ENCODE peak calls at places on chromosomes 13 and 19, in five cellular contexts. N is sigmoid colon, X is GM12878, B is SK-N-SH, O is HepG2. E is an unnamed sample.
A peak's percentile ranks its signal among the peaks of the same experiment; 100 is the strongest.

GRCh38 chr13:50081106-50081898 is 66.1 kb downstream of the KCNRG start:
- DNase-seq in N (peak; percentile 76), X (no peak), B (peak; percentile 68), O (no peak), E (peak; percentile 48)

GRCh38 chr19:38564981-38565685 is 52.6 kb downstream of the MAP4K1 start:
- DNase-seq in N (no peak), X (no peak), B (peak; percentile 78), O (no peak), E (no peak)

GRCh38 chr13:102198418-102199322 is 203.2 kb downstream of the FGF14 start:
- DNase-seq in N (no peak), X (no peak), B (no peak), O (no peak), E (no peak)

GRCh38 chr19:1725100-1726064 is 27.9 kb upstream of the ONECUT3 start:
- DNase-seq in N (no peak), X (no peak), B (peak; percentile 100), O (peak; percentile 25), E (peak; percentile 65)

GRCh38 chr19:33239223-33239975 is 13.7 kb upstream of the SLC7A10 start:
- DNase-seq in N (no peak), X (no peak), B (peak; percentile 22), O (no peak), E (no peak)

GRCh38 chr13:32117696-32118095 is 86.1 kb downstream of the FRY start:
- DNase-seq in N (no peak), X (no peak), B (no peak), O (no peak), E (peak; percentile 51)

GRCh38 chr19:45682908-45683307 is 8.8 kb downstream of the SNRPD2 start:
- DNase-seq in N (no peak), X (no peak), B (no peak), O (no peak), E (no peak)

GRCh38 chr13:101875717-101876393 is 423.4 kb downstream of the ITGBL1 start:
- DNase-seq in N (no peak), X (no peak), B (no peak), O (peak; percentile 93), E (no peak)

GRCh38 chr13:57286511-57287098 is 119.6 kb downstream of the PRR20E start:
- DNase-seq in N (no peak), X (no peak), B (peak; percentile 1), O (no peak), E (no peak)

GRCh38 chr13:23701646-23702045 is 131.4 kb downstream of the TNFRSF19 start:
- DNase-seq in N (peak; percentile 84), X (no peak), B (no peak), O (no peak), E (peak; percentile 35)

GRCh38 chr13:50419466-50419865 is 404.2 kb downstream of the KCNRG start:
- DNase-seq in N (no peak), X (no peak), B (no peak), O (no peak), E (no peak)

GRCh38 chr19:45560686-45561085 is 23.9 kb downstream of the OPA3 start:
- DNase-seq in N (no peak), X (no peak), B (no peak), O (no peak), E (no peak)

GRCh38 chr13:25249001-25249543 is 38.2 kb downstream of the MTMR6 start:
- DNase-seq in N (no peak), X (peak; percentile 17), B (peak; percentile 22), O (peak; percentile 19), E (no peak)

GRCh38 chr13:25248071-25248470 is 39.2 kb downstream of the MTMR6 start:
- DNase-seq in N (no peak), X (no peak), B (no peak), O (no peak), E (no peak)

GRCh38 chr13:25253702-25254101 is 33.6 kb downstream of the MTMR6 start:
- DNase-seq in N (no peak), X (no peak), B (no peak), O (peak; percentile 34), E (no peak)

GRCh38 chr13:25252770-25253169 is 34.5 kb downstream of the MTMR6 start:
- DNase-seq in N (no peak), X (no peak), B (no peak), O (no peak), E (no peak)

DNA sequence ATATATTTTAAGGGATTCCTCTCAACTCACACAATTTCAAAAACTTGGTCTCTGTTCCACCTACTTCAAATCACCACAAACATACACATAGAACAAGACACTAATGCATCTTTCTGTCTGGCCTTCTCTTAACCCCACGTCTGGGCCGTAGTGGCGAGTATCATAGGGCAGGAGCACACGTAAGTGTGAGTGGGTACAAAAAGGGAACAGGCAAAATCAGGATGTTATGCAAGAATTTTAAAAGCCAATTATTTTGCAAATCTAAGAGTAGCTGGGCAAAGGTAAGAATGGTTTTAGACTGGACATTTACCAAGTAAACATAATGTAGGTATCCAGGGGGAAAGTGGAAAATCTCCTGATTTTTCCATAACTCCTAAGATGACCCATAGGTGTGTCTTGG is 35.1 kb downstream of the MTMR6 start:
- DNase-seq in N (no peak), X (no peak), B (no peak), O (no peak), E (no peak)
- TF ChIP-seq EP300 in N (no peak), X (no peak), B (no peak), O (no peak), E (no peak)

DNA sequence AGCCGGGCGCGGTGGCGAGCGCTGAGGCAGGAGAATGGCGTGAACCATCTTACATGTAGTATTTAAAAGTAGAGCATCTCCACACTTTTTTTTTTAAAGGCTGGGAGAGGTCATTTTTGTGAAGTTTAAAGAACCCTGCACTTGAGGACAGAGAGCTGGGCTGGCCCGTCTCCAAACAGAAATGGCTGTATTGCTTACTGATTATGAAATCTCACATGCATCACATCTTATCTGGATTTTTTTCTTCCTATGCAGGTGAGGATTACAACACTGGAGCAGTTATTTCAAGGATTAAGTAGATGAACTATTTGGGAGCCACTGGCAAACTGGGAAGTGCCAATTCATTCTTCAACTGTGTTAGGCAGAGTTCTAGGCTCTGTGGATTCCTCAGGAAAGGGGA is 59.5 kb downstream of the TEX26 start:
- DNase-seq in N (no peak), X (no peak), B (no peak), O (no peak), E (no peak)
- TF ChIP-seq EP300 in N (no peak), X (no peak), B (no peak), O (no peak), E (no peak)

GRCh38 chr13:33871207-33872004 is 53.5 kb downstream of the RFC3 start:
- DNase-seq in N (no peak), X (no peak), B (no peak), O (peak; percentile 54), E (no peak)

GRCh38 chr13:33868343-33868994 is 50.5 kb downstream of the RFC3 start:
- DNase-seq in N (no peak), X (no peak), B (no peak), O (no peak), E (no peak)

GRCh38 chr13:33870046-33870668 is 52.2 kb downstream of the RFC3 start:
- DNase-seq in N (no peak), X (no peak), B (no peak), O (no peak), E (no peak)

GRCh38 chr13:33867472-33867871 is 49.5 kb downstream of the RFC3 start:
- DNase-seq in N (no peak), X (no peak), B (no peak), O (no peak), E (no peak)

GRCh38 chr13:33869005-33869404 is 51.1 kb downstream of the RFC3 start:
- DNase-seq in N (no peak), X (no peak), B (no peak), O (no peak), E (no peak)
- TF ChIP-seq EP300 in N (no peak), X (no peak), B (no peak), O (no peak), E (no peak)

GRCh38 chr13:44918323-44919102 is 70.8 kb downstream of the NUFIP1 start:
- DNase-seq in N (peak; percentile 96), X (no peak), B (peak; percentile 83), O (peak; percentile 88), E (peak; percentile 87)

GRCh38 chr13:44915962-44916361 is 73.3 kb downstream of the NUFIP1 start:
- DNase-seq in N (no peak), X (no peak), B (no peak), O (no peak), E (no peak)

GRCh38 chr13:44919103-44919804 is 70.0 kb downstream of the NUFIP1 start:
- DNase-seq in N (no peak), X (no peak), B (no peak), O (no peak), E (no peak)

GRCh38 chr13:44920013-44920412 is 69.3 kb downstream of the NUFIP1 start:
- DNase-seq in N (no peak), X (no peak), B (no peak), O (no peak), E (no peak)

GRCh38 chr13:44917589-44918322 is 71.5 kb downstream of the NUFIP1 start:
- DNase-seq in N (peak; percentile 98), X (peak; percentile 98), B (peak; percentile 84), O (peak; percentile 92), E (peak; percentile 97)
- TF ChIP-seq EP300 in N (no peak), X (no peak), B (no peak), O (peak; percentile 23), E (no peak)

GRCh38 chr19:41325947-41326706 is 16.2 kb downstream of the CCDC97 start:
- DNase-seq in N (no peak), X (no peak), B (peak; percentile 81), O (peak; percentile 56), E (no peak)

GRCh38 chr19:41325640-41325946 is 15.6 kb downstream of the CCDC97 start:
- DNase-seq in N (no peak), X (no peak), B (no peak), O (no peak), E (no peak)

GRCh38 chr19:41324231-41324702 is 14.3 kb downstream of the CCDC97 start:
- DNase-seq in N (no peak), X (no peak), B (no peak), O (no peak), E (no peak)

GRCh38 chr19:41323430-41324125 is 13.6 kb downstream of the CCDC97 start:
- DNase-seq in N (peak; percentile 90), X (no peak), B (peak; percentile 84), O (peak; percentile 87), E (peak; percentile 60)

GRCh38 chr19:41324921-41325639 is 15.1 kb downstream of the CCDC97 start:
- DNase-seq in N (peak; percentile 89), X (no peak), B (peak; percentile 81), O (peak; percentile 82), E (no peak)
- TF ChIP-seq EP300 in N (peak; percentile 4), X (no peak), B (peak; percentile 31), O (peak; percentile 18), E (no peak)

GRCh38 chr19:18304496-18305312 is 18.2 kb downstream of the LSM4 start:
- DNase-seq in N (peak; percentile 94), X (no peak), B (peak; percentile 92), O (peak; percentile 80), E (peak; percentile 80)
- TF ChIP-seq EP300 in N (no peak), X (no peak), B (no peak), O (peak; percentile 35), E (no peak)

DNA sequence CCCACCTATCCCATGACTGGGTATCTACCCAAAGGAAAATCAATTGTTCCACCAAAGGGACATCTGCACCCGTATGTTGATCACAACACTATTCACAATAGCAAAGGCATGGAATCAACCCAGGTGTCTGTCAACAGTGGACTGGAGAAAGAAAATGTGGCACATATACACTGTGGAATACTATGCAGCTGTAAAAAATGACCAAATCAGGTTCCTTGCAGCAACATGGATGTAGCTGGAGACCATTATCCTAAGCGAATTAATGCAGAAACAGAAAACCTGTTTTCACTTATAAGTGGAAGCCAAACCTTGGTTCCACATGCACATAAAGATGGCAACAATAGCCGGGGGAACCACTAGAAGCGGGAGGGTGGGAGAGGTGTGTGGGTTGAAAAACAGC is 228.6 kb downstream of the UQCRFS1 start:
- DNase-seq in N (no peak), X (no peak), B (no peak), O (no peak), E (no peak)
- TF ChIP-seq EP300 in N (no peak), X (no peak), B (no peak), O (no peak), E (no peak)